ENCODE peak calls at places on chromosomes 5 and 9, in seven cellular contexts. O is T47D, B is Ammon's horn, R is occipital lobe, I is endothelial cell of umbilical vein, K is iPS-NIHi11, X is A172. S is an unnamed sample.

GRCh38 chr5:76487784-76488183 is 84.7 kb downstream of the IQGAP2 start:
- DNase-seq in B (no peak), R (no peak), O (no peak), X (no peak), I (no peak), K (no peak), S (no peak)

GRCh38 chr9:134335095-134335489 is 8.8 kb downstream of the RXRA start:
- DNase-seq in R (no peak), X (no peak), B (no peak), O (no peak), I (no peak), K (no peak), S (no peak)

GRCh38 chr9:79670269-79670961 is 98.7 kb downstream of the TLE4 start:
- DNase-seq in K (no peak), R (no peak), I (no peak), B (no peak), O (no peak), X (no peak), S (no peak)

GRCh38 chr5:154166901-154167791 is 23.4 kb upstream of the GALNT10 start:
- DNase-seq in K (peak; percentile 48), X (no peak), B (no peak), R (no peak), I (no peak), O (no peak), S (peak; percentile 90)

GRCh38 chr9:113446323-113446740 is 17.2 kb upstream of the RGS3 start:
- DNase-seq in K (peak; percentile 65), I (peak; percentile 79), O (peak; percentile 77), R (no peak), B (peak; percentile 62), X (peak; percentile 49), S (no peak)

GRCh38 chr9:124839612-124840299 is 13.5 kb upstream of the WDR38 start:
- DNase-seq in R (no peak), X (peak; percentile 46), O (no peak), I (peak; percentile 62), B (no peak), K (peak; percentile 85), S (no peak)

GRCh38 chr5:118561971-118562370 is 426.4 kb downstream of the DTWD2 start:
- DNase-seq in R (no peak), B (no peak), I (no peak), X (no peak), K (no peak), O (no peak), S (no peak)

GRCh38 chr5:95822038-95822407 is 503 bp downstream of the GLRX start:
- DNase-seq in O (no peak), K (peak; percentile 51), R (peak; percentile 43), I (peak; percentile 71), B (no peak), X (peak; percentile 51), S (no peak)

GRCh38 chr9:114216081-114216480 is 60.7 kb downstream of the COL27A1 start:
- DNase-seq in R (no peak), O (no peak), I (peak; percentile 77), K (no peak), B (peak; percentile 26), X (no peak), S (no peak)

GRCh38 chr5:110665184-110665726 is 61.2 kb downstream of the TMEM232 start:
- DNase-seq in O (no peak), R (no peak), I (no peak), B (no peak), X (no peak), K (no peak), S (no peak)

GRCh38 chr9:116090030-116090770 is 63.4 kb upstream of the PAPPA start:
- DNase-seq in I (no peak), R (no peak), O (no peak), B (no peak), K (no peak), X (no peak), S (no peak)

GRCh38 chr5:148957591-148958202 is 105.2 kb downstream of the SH3TC2 start:
- DNase-seq in I (peak; percentile 66), K (peak; percentile 74), X (peak; percentile 54), R (no peak), B (peak; percentile 35), O (no peak), S (no peak)

GRCh38 chr5:139745121-139745799 is 50.3 kb upstream of the PSD2 start:
- DNase-seq in I (no peak), O (no peak), X (peak; percentile 99), R (peak; percentile 43), B (no peak), K (peak; percentile 71), S (no peak)

GRCh38 chr5:83149671-83150070 is 72.3 kb downstream of the XRCC4 start:
- DNase-seq in K (no peak), I (no peak), B (no peak), X (peak; percentile 30), O (no peak), R (no peak), S (no peak)

GRCh38 chr9:129614932-129615331 is 6.0 kb downstream of the C9orf50 start:
- DNase-seq in X (no peak), I (no peak), R (no peak), K (no peak), O (no peak), B (no peak), S (no peak)

GRCh38 chr5:81450940-81451339 is 57.0 kb upstream of the ACOT12 start:
- DNase-seq in I (peak; percentile 24), K (peak; percentile 14), O (no peak), B (no peak), X (peak; percentile 39), R (no peak), S (peak; percentile 88)

GRCh38 chr5:42360061-42360460 is 63.2 kb upstream of the GHR start:
- DNase-seq in I (peak; percentile 9), X (no peak), B (no peak), R (no peak), O (no peak), K (no peak), S (peak; percentile 7)

GRCh38 chr5:142925795-142926194 is 155.6 kb downstream of the ARHGAP26 start:
- DNase-seq in O (peak; percentile 55), K (no peak), B (no peak), R (no peak), X (peak; percentile 66), I (peak; percentile 91), S (peak; percentile 87)

GRCh38 chr5:79236970-79237734 is 1.2 kb downstream of the JMY start:
- DNase-seq in R (no peak), O (peak; percentile 43), K (peak; percentile 57), X (peak; percentile 25), I (peak; percentile 41), B (peak; percentile 28), S (no peak)

GRCh38 chr9:130444565-130445221 is at the start of gene ASS1:
- DNase-seq in R (no peak), O (peak; percentile 95), B (no peak), I (no peak), X (no peak), K (peak; percentile 89), S (peak; percentile 33)

GRCh38 chr5:96751203-96752169 is 56.3 kb downstream of the ERAP1 start:
- DNase-seq in B (peak; percentile 62), X (no peak), K (no peak), O (no peak), I (no peak), R (no peak), S (no peak)

GRCh38 chr5:20353481-20353880 is 365.5 kb upstream of the CDH18 start:
- DNase-seq in I (no peak), X (peak; percentile 19), R (no peak), O (no peak), B (no peak), K (no peak), S (no peak)

GRCh38 chr9:21294325-21294724 is 10.8 kb downstream of the IFNA5 start:
- DNase-seq in R (no peak), K (peak; percentile 16), I (peak; percentile 11), B (no peak), X (peak; percentile 79), O (no peak), S (no peak)

GRCh38 chr9:79580065-79580464 is 8.3 kb downstream of the TLE4 start:
- DNase-seq in B (no peak), R (no peak), K (no peak), X (no peak), I (no peak), O (no peak), S (no peak)

GRCh38 chr5:102711525-102712240 is 43.4 kb upstream of the PAM start:
- DNase-seq in B (no peak), X (no peak), R (no peak), I (no peak), O (no peak), K (no peak), S (no peak)

GRCh38 chr5:10264569-10264968 is 14.5 kb downstream of the CCT5 start:
- DNase-seq in X (no peak), B (no peak), K (no peak), I (no peak), R (no peak), O (no peak), S (no peak)

GRCh38 chr5:116135344-116135743 is 50.5 kb downstream of the COMMD10 start:
- DNase-seq in I (no peak), O (no peak), B (no peak), R (no peak), X (no peak), K (no peak), S (no peak)

GRCh38 chr9:109766351-109766750 is 13.6 kb upstream of the PALM2AKAP2 start:
- DNase-seq in I (no peak), R (no peak), B (no peak), X (peak; percentile 96), K (no peak), O (no peak), S (no peak)

GRCh38 chr5:33346534-33346933 is 94.2 kb upstream of the TARS1 start:
- DNase-seq in X (no peak), R (no peak), O (no peak), I (no peak), K (no peak), B (no peak), S (no peak)

GRCh38 chr5:132190161-132190817 is 37.4 kb downstream of the P4HA2 start:
- DNase-seq in O (peak; percentile 16), B (peak; percentile 83), X (peak; percentile 81), I (peak; percentile 78), R (no peak), K (peak; percentile 80), S (peak; percentile 36)